ENCODE peak calls at places on chromosomes 3 and 15, in nine cellular contexts. S is AG04449; T is HL-60; B is PC-3; N is stimulated activated naive CD4-positive, alpha-beta T cell; A is amniotic epithelial cell; V is foreskin keratinocyte; Q is GM13977; R is Jurkat, Clone E6-1. X is an unnamed sample.

GRCh38 chr3:105791919-105792786 is 76.7 kb downstream of the CBLB start:
- DNase-seq in N (no peak), Q (no peak), B (no peak), T (no peak), V (no peak), A (peak), S (peak), R (no peak), X (peak)

GRCh38 chr3:127718916-127719290 is 46.2 kb downstream of the ABTB1 start:
- DNase-seq in V (no peak), R (no peak), S (no peak), N (no peak), Q (no peak), A (no peak), B (no peak), T (no peak), X (no peak)

GRCh38 chr3:72021531-72021930 is 236.6 kb upstream of the PROK2 start:
- DNase-seq in A (no peak), Q (no peak), S (no peak), V (no peak), N (no peak), T (no peak), R (no peak), B (no peak), X (no peak)

GRCh38 chr3:94258851-94259250 is 196.0 kb downstream of the NSUN3 start:
- DNase-seq in R (no peak), V (no peak), Q (no peak), S (no peak), T (no peak), N (no peak), B (no peak), A (no peak), X (no peak)

GRCh38 chr15:74958908-74959642 is 2.5 kb upstream of the RPP25 start:
- DNase-seq in S (no peak), Q (peak), B (no peak), A (no peak), R (no peak), T (no peak), V (no peak), N (no peak), X (no peak)

GRCh38 chr3:98039322-98040024 is 4.4 kb upstream of the GABRR3 start:
- DNase-seq in S (peak), A (peak), T (peak), B (peak), V (peak), R (peak), N (peak), Q (peak), X (peak)

GRCh38 chr3:37442397-37442796 is 268.0 kb upstream of the LRRFIP2 start:
- DNase-seq in B (no peak), V (no peak), Q (no peak), S (no peak), A (no peak), T (no peak), R (no peak), N (no peak), X (no peak)

GRCh38 chr15:57138260-57138895 is 219.9 kb downstream of the TCF12 start:
- DNase-seq in N (no peak), T (peak), B (peak), R (peak), Q (peak), A (peak), S (no peak), V (no peak), X (peak)

GRCh38 chr15:33243869-33244268 is 49.4 kb upstream of the FMN1 start:
- DNase-seq in T (no peak), A (peak), B (peak), S (no peak), V (peak), R (no peak), N (no peak), Q (no peak), X (no peak)

GRCh38 chr3:5252111-5252510 is 64.6 kb downstream of the EDEM1 start:
- DNase-seq in S (no peak), N (no peak), A (no peak), V (no peak), Q (no peak), T (no peak), B (no peak), R (no peak), X (no peak)

GRCh38 chr3:29827756-29828155 is 546.9 kb downstream of the RBMS3 start:
- DNase-seq in Q (no peak), N (no peak), S (peak), B (no peak), V (no peak), R (no peak), T (no peak), A (peak), X (no peak)

GRCh38 chr3:128286691-128287090 is 133.4 kb downstream of the EEFSEC start:
- DNase-seq in T (no peak), B (no peak), V (no peak), S (no peak), A (no peak), R (no peak), N (no peak), Q (no peak), X (no peak)

GRCh38 chr3:11059090-11059798 is 66.7 kb downstream of the SLC6A1 start:
- DNase-seq in R (peak), V (peak), T (peak), B (peak), N (no peak), S (peak), A (peak), Q (peak), X (peak)

GRCh38 chr15:63340878-63341277 is 40.8 kb downstream of the CA12 start:
- DNase-seq in S (no peak), N (no peak), T (no peak), R (no peak), V (no peak), Q (no peak), A (peak), B (no peak), X (no peak)

GRCh38 chr15:61764141-61764540 is 296.1 kb downstream of the VPS13C start:
- DNase-seq in B (no peak), V (no peak), R (no peak), S (no peak), N (no peak), T (no peak), Q (no peak), A (no peak), X (no peak)

GRCh38 chr3:188279696-188280398 is 125.9 kb downstream of the LPP start:
- DNase-seq in A (no peak), S (no peak), N (no peak), T (no peak), V (no peak), B (peak), R (no peak), Q (no peak), X (no peak)

GRCh38 chr3:39065197-39065596 is 13.4 kb downstream of the WDR48 start:
- DNase-seq in S (no peak), B (peak), Q (peak), V (no peak), T (peak), A (peak), R (peak), N (peak), X (peak)

GRCh38 chr15:66873856-66874255 is 171.8 kb downstream of the SMAD6 start:
- DNase-seq in Q (no peak), T (no peak), N (no peak), V (no peak), A (no peak), S (no peak), R (no peak), B (no peak), X (no peak)

GRCh38 chr15:75302318-75302717 is 19.7 kb downstream of the GOLGA6D start:
- DNase-seq in T (no peak), R (no peak), N (no peak), Q (no peak), A (no peak), B (no peak), V (no peak), S (no peak), X (no peak)

X was measured in transverse colon.